ENCODE peak calls at places on chromosomes 7 and 10, in nine cellular contexts. One of them, this sample, is unnamed.

GRCh38 chr7:90298145-90299038 is 22.7 kb downstream of the FAM237B start:
- DNase-seq in right cardiac atrium: no peak
- DNase-seq in colonic mucosa: no peak
- DNase-seq in left ventricle myocardium inferior: no peak
- DNase-seq in SJSA1: peak
- DNase-seq in suprapubic skin: no peak
- DNase-seq in spleen: no peak
- DNase-seq in heart right ventricle: no peak
- DNase-seq in hepatocyte: peak
- DNase-seq in this sample: peak

GRCh38 chr10:14126697-14127440 is 203.9 kb downstream of the FRMD4A start:
- DNase-seq in right cardiac atrium: no peak
- DNase-seq in SJSA1: peak
- DNase-seq in spleen: no peak
- DNase-seq in colonic mucosa: no peak
- DNase-seq in heart right ventricle: no peak
- DNase-seq in hepatocyte: no peak
- DNase-seq in left ventricle myocardium inferior: no peak
- DNase-seq in suprapubic skin: no peak
- DNase-seq in this sample: no peak

GRCh38 chr7:87354749-87355148 is 9.3 kb downstream of the CROT start:
- DNase-seq in left ventricle myocardium inferior: no peak
- DNase-seq in colonic mucosa: no peak
- DNase-seq in right cardiac atrium: no peak
- DNase-seq in spleen: no peak
- DNase-seq in suprapubic skin: no peak
- DNase-seq in SJSA1: no peak
- DNase-seq in hepatocyte: no peak
- DNase-seq in heart right ventricle: no peak
- DNase-seq in this sample: no peak

GRCh38 chr7:2005746-2006145 is 227.0 kb downstream of the MAD1L1 start:
- DNase-seq in suprapubic skin: peak
- DNase-seq in colonic mucosa: no peak
- DNase-seq in right cardiac atrium: no peak
- DNase-seq in heart right ventricle: peak
- DNase-seq in left ventricle myocardium inferior: no peak
- DNase-seq in SJSA1: no peak
- DNase-seq in hepatocyte: no peak
- DNase-seq in spleen: peak
- DNase-seq in this sample: no peak

GRCh38 chr7:30524545-30524944 is 19.9 kb upstream of the GGCT start:
- DNase-seq in suprapubic skin: no peak
- DNase-seq in SJSA1: no peak
- DNase-seq in left ventricle myocardium inferior: no peak
- DNase-seq in spleen: no peak
- DNase-seq in heart right ventricle: no peak
- DNase-seq in right cardiac atrium: no peak
- DNase-seq in hepatocyte: no peak
- DNase-seq in colonic mucosa: no peak
- DNase-seq in this sample: no peak

GRCh38 chr7:10998984-10999757 is 25.5 kb downstream of the PHF14 start:
- DNase-seq in SJSA1: no peak
- DNase-seq in right cardiac atrium: no peak
- DNase-seq in suprapubic skin: no peak
- DNase-seq in hepatocyte: no peak
- DNase-seq in spleen: no peak
- DNase-seq in heart right ventricle: no peak
- DNase-seq in colonic mucosa: no peak
- DNase-seq in left ventricle myocardium inferior: no peak
- DNase-seq in this sample: no peak

GRCh38 chr10:42962120-42962901 is 114.6 kb upstream of the RET start:
- DNase-seq in hepatocyte: no peak
- DNase-seq in left ventricle myocardium inferior: peak
- DNase-seq in SJSA1: no peak
- DNase-seq in right cardiac atrium: no peak
- DNase-seq in heart right ventricle: peak
- DNase-seq in suprapubic skin: no peak
- DNase-seq in spleen: peak
- DNase-seq in colonic mucosa: peak
- DNase-seq in this sample: no peak

GRCh38 chr10:13485623-13486022 is 43.2 kb downstream of the BEND7 start:
- DNase-seq in SJSA1: no peak
- DNase-seq in left ventricle myocardium inferior: no peak
- DNase-seq in suprapubic skin: no peak
- DNase-seq in heart right ventricle: no peak
- DNase-seq in right cardiac atrium: no peak
- DNase-seq in spleen: no peak
- DNase-seq in colonic mucosa: no peak
- DNase-seq in hepatocyte: no peak
- DNase-seq in this sample: no peak

GRCh38 chr7:142791502-142791901 is 20.7 kb downstream of the PRSS2 start:
- DNase-seq in heart right ventricle: no peak
- DNase-seq in spleen: no peak
- DNase-seq in left ventricle myocardium inferior: no peak
- DNase-seq in colonic mucosa: no peak
- DNase-seq in suprapubic skin: peak
- DNase-seq in hepatocyte: no peak
- DNase-seq in right cardiac atrium: no peak
- DNase-seq in SJSA1: no peak
- DNase-seq in this sample: no peak

GRCh38 chr10:98748298-98748697 is 301.6 kb upstream of the HPS1 start:
- DNase-seq in hepatocyte: peak
- DNase-seq in colonic mucosa: peak
- DNase-seq in left ventricle myocardium inferior: no peak
- DNase-seq in spleen: no peak
- DNase-seq in right cardiac atrium: no peak
- DNase-seq in SJSA1: peak
- DNase-seq in suprapubic skin: no peak
- DNase-seq in heart right ventricle: no peak
- DNase-seq in this sample: no peak

GRCh38 chr10:68385740-68386139 is 21.3 kb downstream of the RUFY2 start:
- DNase-seq in colonic mucosa: no peak
- DNase-seq in SJSA1: no peak
- DNase-seq in suprapubic skin: no peak
- DNase-seq in spleen: no peak
- DNase-seq in left ventricle myocardium inferior: no peak
- DNase-seq in right cardiac atrium: no peak
- DNase-seq in hepatocyte: no peak
- DNase-seq in heart right ventricle: no peak
- DNase-seq in this sample: no peak

GRCh38 chr7:69833964-69834363 is 235.7 kb downstream of the AUTS2 start:
- DNase-seq in heart right ventricle: no peak
- DNase-seq in hepatocyte: no peak
- DNase-seq in colonic mucosa: no peak
- DNase-seq in spleen: no peak
- DNase-seq in SJSA1: no peak
- DNase-seq in suprapubic skin: no peak
- DNase-seq in right cardiac atrium: no peak
- DNase-seq in left ventricle myocardium inferior: no peak
- DNase-seq in this sample: no peak

GRCh38 chr10:91788527-91788926 is 9.7 kb upstream of the TNKS2 start:
- DNase-seq in suprapubic skin: no peak
- DNase-seq in SJSA1: no peak
- DNase-seq in colonic mucosa: no peak
- DNase-seq in spleen: no peak
- DNase-seq in right cardiac atrium: no peak
- DNase-seq in heart right ventricle: no peak
- DNase-seq in left ventricle myocardium inferior: no peak
- DNase-seq in hepatocyte: no peak
- DNase-seq in this sample: no peak

GRCh38 chr7:51019231-51019844 is 236.6 kb upstream of the GRB10 start:
- DNase-seq in suprapubic skin: no peak
- DNase-seq in heart right ventricle: no peak
- DNase-seq in right cardiac atrium: no peak
- DNase-seq in left ventricle myocardium inferior: no peak
- DNase-seq in SJSA1: no peak
- DNase-seq in spleen: no peak
- DNase-seq in hepatocyte: no peak
- DNase-seq in colonic mucosa: no peak
- DNase-seq in this sample: peak

GRCh38 chr7:142104550-142105527 is 6.7 kb upstream of the MGAM2 start:
- DNase-seq in hepatocyte: peak
- DNase-seq in SJSA1: no peak
- DNase-seq in heart right ventricle: no peak
- DNase-seq in colonic mucosa: peak
- DNase-seq in spleen: no peak
- DNase-seq in right cardiac atrium: no peak
- DNase-seq in suprapubic skin: no peak
- DNase-seq in left ventricle myocardium inferior: no peak
- DNase-seq in this sample: peak

GRCh38 chr10:31014146-31014880 is 17.4 kb downstream of the ZNF438 start:
- DNase-seq in hepatocyte: no peak
- DNase-seq in left ventricle myocardium inferior: no peak
- DNase-seq in right cardiac atrium: no peak
- DNase-seq in SJSA1: no peak
- DNase-seq in colonic mucosa: no peak
- DNase-seq in heart right ventricle: no peak
- DNase-seq in suprapubic skin: no peak
- DNase-seq in spleen: no peak
- DNase-seq in this sample: no peak

GRCh38 chr10:31756131-31757119 is 172.2 kb downstream of the ARHGAP12 start:
- DNase-seq in hepatocyte: no peak
- DNase-seq in SJSA1: no peak
- DNase-seq in left ventricle myocardium inferior: no peak
- DNase-seq in colonic mucosa: no peak
- DNase-seq in spleen: no peak
- DNase-seq in heart right ventricle: no peak
- DNase-seq in right cardiac atrium: no peak
- DNase-seq in suprapubic skin: no peak
- DNase-seq in this sample: no peak

GRCh38 chr7:26345202-26345601 is 53.5 kb downstream of the SNX10 start:
- DNase-seq in suprapubic skin: no peak
- DNase-seq in left ventricle myocardium inferior: no peak
- DNase-seq in spleen: no peak
- DNase-seq in SJSA1: no peak
- DNase-seq in right cardiac atrium: no peak
- DNase-seq in hepatocyte: no peak
- DNase-seq in colonic mucosa: no peak
- DNase-seq in heart right ventricle: no peak
- DNase-seq in this sample: no peak

GRCh38 chr7:123242467-123243097 is 42.8 kb upstream of the SLC13A1 start:
- DNase-seq in SJSA1: peak
- DNase-seq in spleen: no peak
- DNase-seq in colonic mucosa: peak
- DNase-seq in suprapubic skin: no peak
- DNase-seq in heart right ventricle: no peak
- DNase-seq in right cardiac atrium: no peak
- DNase-seq in hepatocyte: peak
- DNase-seq in left ventricle myocardium inferior: no peak
- DNase-seq in this sample: no peak

GRCh38 chr10:122089343-122090015 is 100.5 kb downstream of the TACC2 start:
- DNase-seq in left ventricle myocardium inferior: no peak
- DNase-seq in suprapubic skin: peak
- DNase-seq in hepatocyte: no peak
- DNase-seq in SJSA1: no peak
- DNase-seq in spleen: no peak
- DNase-seq in colonic mucosa: no peak
- DNase-seq in heart right ventricle: no peak
- DNase-seq in right cardiac atrium: no peak
- DNase-seq in this sample: peak

GRCh38 chr10:91541481-91541880 is 91.4 kb downstream of the PPP1R3C start:
- DNase-seq in suprapubic skin: no peak
- DNase-seq in heart right ventricle: no peak
- DNase-seq in hepatocyte: no peak
- DNase-seq in colonic mucosa: no peak
- DNase-seq in right cardiac atrium: no peak
- DNase-seq in left ventricle myocardium inferior: no peak
- DNase-seq in SJSA1: no peak
- DNase-seq in spleen: no peak
- DNase-seq in this sample: no peak

GRCh38 chr10:132548869-132549268 is 11.3 kb downstream of the INPP5A start:
- DNase-seq in hepatocyte: no peak
- DNase-seq in left ventricle myocardium inferior: no peak
- DNase-seq in suprapubic skin: peak
- DNase-seq in SJSA1: no peak
- DNase-seq in heart right ventricle: no peak
- DNase-seq in colonic mucosa: no peak
- DNase-seq in spleen: peak
- DNase-seq in right cardiac atrium: no peak
- DNase-seq in this sample: no peak

GRCh38 chr7:150340024-150340749 is 1.2 kb downstream of the RARRES2 start:
- DNase-seq in SJSA1: no peak
- DNase-seq in left ventricle myocardium inferior: peak
- DNase-seq in hepatocyte: peak
- DNase-seq in suprapubic skin: no peak
- DNase-seq in right cardiac atrium: peak
- DNase-seq in colonic mucosa: peak
- DNase-seq in spleen: no peak
- DNase-seq in heart right ventricle: peak
- DNase-seq in this sample: no peak
- H3K27ac ChIP-seq in SJSA1: no peak
- H3K27ac ChIP-seq in left ventricle myocardium inferior: peak
- H3K27ac ChIP-seq in hepatocyte: no peak
- H3K27ac ChIP-seq in suprapubic skin: peak
- H3K27ac ChIP-seq in right cardiac atrium: no peak
- H3K27ac ChIP-seq in colonic mucosa: peak
- H3K27ac ChIP-seq in spleen: peak
- H3K27ac ChIP-seq in heart right ventricle: peak
- H3K27ac ChIP-seq in this sample: no peak

GRCh38 chr10:124652200-124652599 is 92.0 kb downstream of the FAM53B start:
- DNase-seq in right cardiac atrium: peak
- DNase-seq in hepatocyte: no peak
- DNase-seq in heart right ventricle: no peak
- DNase-seq in spleen: peak
- DNase-seq in SJSA1: no peak
- DNase-seq in left ventricle myocardium inferior: no peak
- DNase-seq in suprapubic skin: no peak
- DNase-seq in colonic mucosa: no peak
- DNase-seq in this sample: no peak
- H3K27ac ChIP-seq in right cardiac atrium: no peak
- H3K27ac ChIP-seq in hepatocyte: no peak
- H3K27ac ChIP-seq in heart right ventricle: peak
- H3K27ac ChIP-seq in spleen: peak
- H3K27ac ChIP-seq in SJSA1: no peak
- H3K27ac ChIP-seq in left ventricle myocardium inferior: peak
- H3K27ac ChIP-seq in suprapubic skin: peak
- H3K27ac ChIP-seq in colonic mucosa: no peak
- H3K27ac ChIP-seq in this sample: no peak

DNA sequence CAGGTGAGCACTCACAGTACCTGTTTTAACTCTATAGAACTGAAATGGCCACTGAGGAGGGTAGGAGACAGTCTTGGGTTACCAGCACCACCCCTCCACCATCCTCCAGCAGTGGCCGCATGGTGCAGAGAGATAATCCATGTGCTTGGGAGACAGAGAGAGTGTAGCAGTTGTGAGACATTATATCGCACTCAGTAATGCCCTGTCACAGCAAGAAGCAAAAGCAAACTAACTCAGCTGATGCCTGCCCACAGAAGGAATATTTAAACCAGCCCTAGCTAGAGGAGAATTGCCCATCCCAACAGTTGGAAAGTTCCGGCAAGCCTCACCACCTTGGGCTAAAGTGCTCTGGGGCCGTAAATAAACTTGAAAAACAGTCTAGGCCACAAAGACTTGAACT is 58.8 kb upstream of the HBP1 start:
- DNase-seq in spleen: no peak
- DNase-seq in SJSA1: no peak
- DNase-seq in heart right ventricle: no peak
- DNase-seq in right cardiac atrium: no peak
- DNase-seq in colonic mucosa: no peak
- DNase-seq in hepatocyte: no peak
- DNase-seq in left ventricle myocardium inferior: no peak
- DNase-seq in suprapubic skin: no peak
- DNase-seq in this sample: no peak
- H3K27ac ChIP-seq in spleen: no peak
- H3K27ac ChIP-seq in SJSA1: no peak
- H3K27ac ChIP-seq in heart right ventricle: no peak
- H3K27ac ChIP-seq in right cardiac atrium: no peak
- H3K27ac ChIP-seq in colonic mucosa: no peak
- H3K27ac ChIP-seq in hepatocyte: no peak
- H3K27ac ChIP-seq in left ventricle myocardium inferior: no peak
- H3K27ac ChIP-seq in suprapubic skin: no peak
- H3K27ac ChIP-seq in this sample: no peak

GRCh38 chr7:977326-978048 is 2.1 kb upstream of the COX19 start:
- DNase-seq in suprapubic skin: no peak
- DNase-seq in heart right ventricle: no peak
- DNase-seq in colonic mucosa: peak
- DNase-seq in left ventricle myocardium inferior: no peak
- DNase-seq in spleen: peak
- DNase-seq in right cardiac atrium: no peak
- DNase-seq in SJSA1: no peak
- DNase-seq in hepatocyte: peak
- DNase-seq in this sample: no peak
- H3K27ac ChIP-seq in suprapubic skin: peak
- H3K27ac ChIP-seq in heart right ventricle: no peak
- H3K27ac ChIP-seq in colonic mucosa: peak
- H3K27ac ChIP-seq in left ventricle myocardium inferior: no peak
- H3K27ac ChIP-seq in spleen: peak
- H3K27ac ChIP-seq in right cardiac atrium: no peak
- H3K27ac ChIP-seq in SJSA1: no peak
- H3K27ac ChIP-seq in hepatocyte: peak
- H3K27ac ChIP-seq in this sample: no peak

This sample was measured in epithelial cell of prostate.